ENCODE peak calls at places on chromosomes 6 and 20, in six cellular contexts. One of them, this sample, is unnamed.

GRCh38 chr20:3796477-3797225 is 541 bp downstream of the CDC25B start:
- DNase-seq in IMR-90: no peak
- DNase-seq in H1: no peak
- DNase-seq in neuronal stem cell: no peak
- DNase-seq in mesenchymal stem cell: no peak
- DNase-seq in trophoblast cell: no peak
- DNase-seq in this sample: no peak

GRCh38 chr6:124669713-124670480 is 292.3 kb upstream of the RNF217 start:
- DNase-seq in trophoblast cell: no peak
- DNase-seq in H1: no peak
- DNase-seq in neuronal stem cell: no peak
- DNase-seq in mesenchymal stem cell: no peak
- DNase-seq in IMR-90: no peak
- DNase-seq in this sample: no peak

GRCh38 chr6:163741743-163742363 is 327.3 kb downstream of the QKI start:
- DNase-seq in neuronal stem cell: no peak
- DNase-seq in H1: no peak
- DNase-seq in trophoblast cell: no peak
- DNase-seq in mesenchymal stem cell: no peak
- DNase-seq in IMR-90: no peak
- DNase-seq in this sample: no peak

GRCh38 chr20:38106461-38106860 is 58.6 kb downstream of the TGM2 start:
- DNase-seq in H1: no peak
- DNase-seq in trophoblast cell: no peak
- DNase-seq in neuronal stem cell: no peak
- DNase-seq in IMR-90: no peak
- DNase-seq in mesenchymal stem cell: no peak
- DNase-seq in this sample: no peak

GRCh38 chr6:146594495-146594894 is 4.3 kb upstream of the ADGB start:
- DNase-seq in IMR-90: no peak
- DNase-seq in neuronal stem cell: no peak
- DNase-seq in H1: no peak
- DNase-seq in mesenchymal stem cell: no peak
- DNase-seq in trophoblast cell: no peak
- DNase-seq in this sample: no peak

GRCh38 chr6:99905209-99906106 is 88.6 kb downstream of the MCHR2 start:
- DNase-seq in H1: peak; percentile 5
- DNase-seq in trophoblast cell: peak; percentile 4
- DNase-seq in neuronal stem cell: peak; percentile 31
- DNase-seq in IMR-90: peak; percentile 56
- DNase-seq in mesenchymal stem cell: peak; percentile 40
- DNase-seq in this sample: no peak

GRCh38 chr20:10673176-10673830 is 496 bp downstream of the JAG1 start:
- DNase-seq in IMR-90: no peak
- DNase-seq in H1: no peak
- DNase-seq in neuronal stem cell: no peak
- DNase-seq in trophoblast cell: no peak
- DNase-seq in mesenchymal stem cell: no peak
- DNase-seq in this sample: peak; percentile 67

GRCh38 chr6:20705741-20706140 is 171.5 kb downstream of the CDKAL1 start:
- DNase-seq in neuronal stem cell: no peak
- DNase-seq in trophoblast cell: no peak
- DNase-seq in IMR-90: no peak
- DNase-seq in mesenchymal stem cell: no peak
- DNase-seq in H1: no peak
- DNase-seq in this sample: no peak

GRCh38 chr20:46520976-46521579 is 7.7 kb upstream of the ZNF334 start:
- DNase-seq in neuronal stem cell: peak; percentile 40
- DNase-seq in IMR-90: peak; percentile 64
- DNase-seq in mesenchymal stem cell: peak; percentile 63
- DNase-seq in trophoblast cell: peak; percentile 70
- DNase-seq in H1: peak; percentile 59
- DNase-seq in this sample: peak; percentile 88
- H2AFZ ChIP-seq in neuronal stem cell: peak overlapping the region; percentile 39
- H2AFZ ChIP-seq in IMR-90: no peak overlapping the region
- H2AFZ ChIP-seq in mesenchymal stem cell: no peak overlapping the region
- H2AFZ ChIP-seq in trophoblast cell: no peak overlapping the region
- H2AFZ ChIP-seq in H1: peak overlapping the region; percentile 4
- H2AFZ ChIP-seq in this sample: no peak overlapping the region

DNA sequence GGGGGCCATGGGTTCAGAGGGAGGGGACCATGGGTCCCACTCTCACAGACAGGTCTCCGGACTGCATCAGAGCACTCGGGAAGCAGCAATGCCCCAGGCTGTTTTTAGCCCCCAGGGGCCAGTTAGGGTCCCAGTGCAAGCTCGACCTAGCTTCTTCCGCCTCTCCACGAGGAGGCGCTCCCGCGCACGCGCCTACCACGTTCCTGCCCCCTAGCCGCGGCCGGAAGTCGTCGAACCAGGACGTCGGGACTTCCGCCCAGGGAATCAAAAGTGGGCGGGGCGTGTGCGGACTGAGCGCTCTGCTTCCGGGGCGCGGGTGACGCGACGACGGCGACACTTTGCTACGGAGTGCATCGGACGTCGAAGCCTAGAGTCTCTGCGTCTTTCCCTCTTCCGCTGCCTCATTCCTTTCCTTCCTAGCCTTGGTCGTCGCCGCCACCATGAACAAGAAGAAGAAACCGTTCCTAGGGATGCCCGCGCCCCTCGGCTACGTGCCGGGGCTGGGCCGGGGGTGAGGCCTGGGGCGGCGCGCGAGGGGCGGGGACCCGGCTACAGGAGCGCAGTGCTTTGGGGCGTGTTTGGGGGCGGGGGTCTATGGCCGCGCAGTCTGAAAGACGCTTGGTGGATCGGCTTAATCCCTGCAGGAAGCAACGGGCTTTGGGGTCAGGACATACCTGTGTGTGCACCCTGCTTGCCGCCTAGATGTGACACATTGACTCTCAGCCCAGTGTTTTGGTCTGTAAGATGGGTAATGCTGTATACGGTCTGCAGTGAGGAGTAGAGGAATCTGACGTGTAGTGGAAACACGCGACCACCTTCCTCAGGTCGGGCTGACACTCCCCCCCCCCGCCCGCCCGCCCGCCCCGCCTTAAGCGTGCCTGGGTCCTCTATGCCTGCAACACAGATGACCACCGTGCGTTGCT is at the start of gene PRPF6:
- DNase-seq in mesenchymal stem cell: peak; percentile 94
- DNase-seq in H1: peak; percentile 94
- DNase-seq in trophoblast cell: peak; percentile 94
- DNase-seq in neuronal stem cell: peak; percentile 92
- DNase-seq in IMR-90: peak; percentile 92
- DNase-seq in this sample: peak; percentile 97
- H2AK5ac ChIP-seq in mesenchymal stem cell: no peak within 1 kb of the TSS
- H2AK5ac ChIP-seq in H1: peak within 1 kb of the TSS; percentile 70
- H2AK5ac ChIP-seq in trophoblast cell: peak within 1 kb of the TSS; percentile 71
- H2AK5ac ChIP-seq in neuronal stem cell: peak within 1 kb of the TSS; percentile 99
- H2AK5ac ChIP-seq in IMR-90: peak within 1 kb of the TSS; percentile 79
- H2AK5ac ChIP-seq in this sample: no peak within 1 kb of the TSS

DNA sequence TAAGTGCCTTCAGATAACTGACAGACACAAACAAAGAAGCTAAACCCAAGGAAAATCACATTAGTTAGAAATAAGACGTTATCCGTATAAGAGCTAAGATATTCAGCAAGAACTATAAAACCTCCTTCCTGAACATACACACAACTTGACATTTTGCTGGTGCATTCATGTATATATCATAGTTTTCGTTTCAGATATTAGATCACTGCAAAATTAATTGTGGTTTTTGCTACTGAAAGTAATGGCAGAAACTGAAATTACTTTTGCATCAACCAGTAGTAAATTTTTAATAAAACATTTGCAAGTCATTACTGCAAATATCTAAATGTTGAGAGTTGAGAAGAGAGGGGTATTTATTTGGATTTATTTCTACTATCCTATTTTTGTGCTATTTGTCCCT is 26.1 kb upstream of the KCNQ5 start:
- DNase-seq in neuronal stem cell: no peak
- DNase-seq in trophoblast cell: no peak
- DNase-seq in mesenchymal stem cell: no peak
- DNase-seq in IMR-90: no peak
- DNase-seq in H1: no peak
- DNase-seq in this sample: no peak
- H2AFZ ChIP-seq in neuronal stem cell: no peak overlapping the region
- H2AFZ ChIP-seq in trophoblast cell: no peak overlapping the region
- H2AFZ ChIP-seq in mesenchymal stem cell: no peak overlapping the region
- H2AFZ ChIP-seq in IMR-90: no peak overlapping the region
- H2AFZ ChIP-seq in H1: no peak overlapping the region
- H2AFZ ChIP-seq in this sample: no peak overlapping the region

GRCh38 chr20:32989507-32990283 is 14.5 kb downstream of the SUN5 start:
- DNase-seq in IMR-90: no peak
- DNase-seq in mesenchymal stem cell: no peak
- DNase-seq in neuronal stem cell: no peak
- DNase-seq in H1: no peak
- DNase-seq in trophoblast cell: no peak
- DNase-seq in this sample: no peak
- H2AK5ac ChIP-seq in IMR-90: no peak overlapping the region
- H2AK5ac ChIP-seq in mesenchymal stem cell: no peak overlapping the region
- H2AK5ac ChIP-seq in neuronal stem cell: peak overlapping the region; percentile 32
- H2AK5ac ChIP-seq in H1: no peak overlapping the region
- H2AK5ac ChIP-seq in trophoblast cell: no peak overlapping the region
- H2AK5ac ChIP-seq in this sample: no peak overlapping the region

DNA sequence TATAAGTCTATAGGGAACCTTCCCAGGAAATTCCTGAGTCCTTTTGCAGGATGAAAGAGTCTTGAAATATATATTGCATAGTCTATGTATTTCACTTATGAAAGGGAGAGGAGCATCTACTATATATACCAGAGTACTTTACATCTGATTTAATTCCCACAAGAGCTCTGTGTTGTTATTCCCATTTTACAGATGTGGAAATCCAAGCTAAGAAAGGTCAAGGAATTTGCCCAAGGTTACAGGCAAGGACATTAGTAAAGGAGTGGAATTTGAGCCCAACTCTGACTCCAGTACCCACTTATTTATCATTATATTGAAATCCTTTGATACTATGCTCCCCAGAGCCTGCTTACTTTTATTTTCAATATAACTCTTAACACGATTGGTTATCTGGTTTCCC is 2.6 kb downstream of the SESN1 start:
- DNase-seq in IMR-90: no peak
- DNase-seq in mesenchymal stem cell: no peak
- DNase-seq in trophoblast cell: no peak
- DNase-seq in H1: no peak
- DNase-seq in neuronal stem cell: no peak
- DNase-seq in this sample: no peak
- H2AFZ ChIP-seq in IMR-90: no peak overlapping the region
- H2AFZ ChIP-seq in mesenchymal stem cell: no peak overlapping the region
- H2AFZ ChIP-seq in trophoblast cell: no peak overlapping the region
- H2AFZ ChIP-seq in H1: no peak overlapping the region
- H2AFZ ChIP-seq in neuronal stem cell: no peak overlapping the region
- H2AFZ ChIP-seq in this sample: no peak overlapping the region

GRCh38 chr6:7108964-7109836 is 1.4 kb downstream of the RREB1 start:
- DNase-seq in trophoblast cell: peak; percentile 66
- DNase-seq in H1: no peak
- DNase-seq in IMR-90: peak; percentile 82
- DNase-seq in mesenchymal stem cell: peak; percentile 85
- DNase-seq in neuronal stem cell: no peak
- DNase-seq in this sample: no peak

GRCh38 chr6:7112741-7113313 is 5.1 kb downstream of the RREB1 start:
- DNase-seq in trophoblast cell: peak; percentile 79
- DNase-seq in mesenchymal stem cell: peak; percentile 33
- DNase-seq in H1: no peak
- DNase-seq in neuronal stem cell: no peak
- DNase-seq in IMR-90: no peak
- DNase-seq in this sample: no peak

GRCh38 chr6:7108196-7108963 is 619 bp downstream of the RREB1 start:
- DNase-seq in trophoblast cell: peak; percentile 82
- DNase-seq in H1: no peak
- DNase-seq in neuronal stem cell: peak; percentile 35
- DNase-seq in IMR-90: peak; percentile 49
- DNase-seq in mesenchymal stem cell: peak; percentile 70
- DNase-seq in this sample: peak; percentile 62

GRCh38 chr6:7110092-7110792 is 2.5 kb downstream of the RREB1 start:
- DNase-seq in IMR-90: no peak
- DNase-seq in neuronal stem cell: no peak
- DNase-seq in H1: no peak
- DNase-seq in mesenchymal stem cell: no peak
- DNase-seq in trophoblast cell: no peak
- DNase-seq in this sample: no peak

DNA sequence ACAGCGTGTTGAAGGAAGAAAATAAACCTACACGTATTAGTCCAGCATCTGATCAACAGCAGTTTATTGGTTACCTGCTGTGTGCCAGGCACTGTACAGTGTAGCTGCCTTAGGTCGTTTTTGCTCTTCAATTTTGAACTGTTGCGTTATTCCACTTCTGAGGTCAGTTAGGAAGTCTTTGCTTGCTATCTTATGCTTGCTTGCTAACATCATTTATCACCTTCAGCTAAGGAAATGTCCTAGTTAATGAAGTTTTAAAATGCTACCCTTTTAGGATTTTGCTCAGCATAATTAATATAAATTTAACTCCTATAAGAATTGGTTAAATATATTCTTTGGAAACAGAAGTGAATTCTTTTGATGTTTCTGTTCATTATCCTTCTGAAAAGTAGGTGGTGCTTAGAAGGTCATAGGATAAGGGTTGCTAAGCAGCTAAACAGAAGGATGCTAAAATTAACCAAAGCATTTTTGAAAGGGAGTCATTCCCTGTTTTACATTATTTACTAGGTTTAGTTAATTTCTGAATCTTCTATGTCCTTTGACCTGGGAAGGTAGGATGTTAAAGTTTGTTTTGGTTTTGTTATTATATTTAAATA is 3.4 kb downstream of the RREB1 start:
- DNase-seq in neuronal stem cell: no peak
- DNase-seq in H1: no peak
- DNase-seq in mesenchymal stem cell: no peak
- DNase-seq in trophoblast cell: no peak
- DNase-seq in IMR-90: no peak
- DNase-seq in this sample: no peak
- H2AK5ac ChIP-seq in neuronal stem cell: no peak overlapping the region
- H2AK5ac ChIP-seq in H1: no peak overlapping the region
- H2AK5ac ChIP-seq in mesenchymal stem cell: no peak overlapping the region
- H2AK5ac ChIP-seq in trophoblast cell: no peak overlapping the region
- H2AK5ac ChIP-seq in IMR-90: no peak overlapping the region
- H2AK5ac ChIP-seq in this sample: no peak overlapping the region

This sample was measured in H9.